ENCODE peak calls at places on chromosome 20, in five cellular contexts. I is mesenchymal stem cell, M is mesendoderm, G is IMR-90, L is H1. O is an unnamed sample.

GRCh38 chr20:23879811-23880374 is 345 bp upstream of the CST5 start:
- DNase-seq in I (no peak), M (peak; percentile 76), G (no peak), L (no peak), O (no peak)

GRCh38 chr20:16615199-16615598 is 42.0 kb upstream of the KIF16B start:
- DNase-seq in I (peak; percentile 74), M (no peak), G (peak; percentile 92), L (no peak), O (no peak)

GRCh38 chr20:47610247-47610944 is 108.7 kb downstream of the NCOA3 start:
- DNase-seq in I (peak; percentile 94), M (peak; percentile 51), G (peak; percentile 92), L (no peak), O (no peak)

GRCh38 chr20:22827916-22828315 is 207.2 kb upstream of the SSTR4 start:
- DNase-seq in I (no peak), M (no peak), G (no peak), L (no peak), O (no peak)

GRCh38 chr20:7704021-7704420 is 236.2 kb downstream of the HAO1 start:
- DNase-seq in I (no peak), M (no peak), G (no peak), L (no peak), O (no peak)

GRCh38 chr20:12966468-12967085 is 42.2 kb upstream of the SPTLC3 start:
- DNase-seq in I (peak; percentile 67), M (peak; percentile 34), G (peak; percentile 63), L (no peak), O (no peak)

GRCh38 chr20:10603971-10604864 is 69.6 kb downstream of the JAG1 start:
- DNase-seq in I (peak; percentile 92), M (no peak), G (peak; percentile 94), L (no peak), O (peak; percentile 70)

GRCh38 chr20:37702643-37703337 is 9.0 kb downstream of the CTNNBL1 start:
- DNase-seq in I (no peak), M (no peak), G (no peak), L (no peak), O (no peak)

GRCh38 chr20:57223648-57224489 is 42.6 kb downstream of the BMP7 start:
- DNase-seq in I (no peak), M (no peak), G (no peak), L (no peak), O (no peak)

GRCh38 chr20:49385471-49385870 is 97.0 kb downstream of the KCNB1 start:
- DNase-seq in I (peak; percentile 40), M (peak; percentile 72), G (peak; percentile 22), L (no peak), O (no peak)

GRCh38 chr20:58416832-58417231 is 27.8 kb downstream of the VAPB start:
- DNase-seq in I (no peak), M (no peak), G (no peak), L (no peak), O (no peak)

GRCh38 chr20:15642676-15643075 is 930.6 kb downstream of the KIF16B start:
- DNase-seq in I (peak; percentile 80), M (no peak), G (peak; percentile 80), L (no peak), O (no peak)

GRCh38 chr20:53581444-53582311 is 12.0 kb downstream of the ZNF217 start:
- DNase-seq in I (no peak), M (no peak), G (no peak), L (no peak), O (no peak)

GRCh38 chr20:6685181-6685582 is 82.3 kb upstream of the BMP2 start:
- DNase-seq in I (peak; percentile 43), M (no peak), G (no peak), L (no peak), O (no peak)

GRCh38 chr20:54122189-54122588 is 51.6 kb downstream of the CYP24A1 start:
- DNase-seq in I (peak; percentile 51), M (no peak), G (peak; percentile 68), L (no peak), O (no peak)

GRCh38 chr20:8434326-8434876 is 302.3 kb downstream of the PLCB1 start:
- DNase-seq in I (no peak), M (no peak), G (no peak), L (no peak), O (no peak)

GRCh38 chr20:14830466-14830865 is 493.1 kb upstream of the FLRT3 start:
- DNase-seq in I (no peak), M (no peak), G (no peak), L (no peak), O (no peak)

GRCh38 chr20:53074811-53075314 is 102.7 kb downstream of the TSHZ2 start:
- DNase-seq in I (peak; percentile 17), M (no peak), G (no peak), L (no peak), O (no peak)

GRCh38 chr20:51376121-51376520 is 166.4 kb downstream of the NFATC2 start:
- DNase-seq in I (no peak), M (peak; percentile 14), G (no peak), L (no peak), O (no peak)

GRCh38 chr20:37531856-37532255 is 4.2 kb upstream of the BLCAP start:
- DNase-seq in I (no peak), M (no peak), G (no peak), L (no peak), O (no peak)

GRCh38 chr20:58002901-58003300 is 225.6 kb downstream of the ANKRD60 start:
- DNase-seq in I (no peak), M (no peak), G (no peak), L (no peak), O (no peak)

GRCh38 chr20:9368893-9369292 is 145.5 kb upstream of the LAMP5 start:
- DNase-seq in I (no peak), M (no peak), G (no peak), L (no peak), O (no peak)

GRCh38 chr20:50110141-50111047 is 2.6 kb downstream of the UBE2V1 start:
- DNase-seq in I (peak; percentile 50), M (peak; percentile 65), G (no peak), L (no peak), O (no peak)

GRCh38 chr20:35443003-35443402 is 5.0 kb upstream of the GDF5 start:
- DNase-seq in I (peak; percentile 29), M (no peak), G (peak; percentile 83), L (no peak), O (no peak)

GRCh38 chr20:51446656-51447055 is 95.9 kb downstream of the NFATC2 start:
- DNase-seq in I (peak; percentile 97), M (peak; percentile 76), G (peak; percentile 86), L (no peak), O (no peak)

GRCh38 chr20:58980711-58981563 is at the start of gene NELFCD:
- DNase-seq in I (peak; percentile 74), M (peak; percentile 91), G (peak; percentile 73), L (peak; percentile 72), O (peak; percentile 86)

DNA sequence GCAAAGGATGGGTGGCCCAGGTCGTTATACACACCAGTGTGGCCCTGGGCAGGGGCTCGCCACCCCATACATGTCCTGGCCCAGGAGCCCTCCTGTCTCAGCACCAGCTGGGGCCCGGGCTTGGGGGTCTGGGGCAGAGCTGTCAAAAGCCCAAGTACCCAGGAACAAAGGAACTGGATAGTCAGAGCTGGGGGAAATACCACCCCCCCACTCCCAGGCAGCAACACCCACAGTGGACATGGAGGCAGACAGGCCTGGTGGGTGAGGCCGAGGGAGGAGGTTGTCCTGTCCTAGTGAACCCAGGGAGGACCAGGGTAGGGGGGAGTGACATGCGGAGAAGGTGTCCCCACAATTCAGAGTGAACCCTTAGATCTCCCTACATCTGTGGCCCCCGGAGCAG is 406.5 kb downstream of the CDH4 start:
- DNase-seq in I (no peak), M (no peak), G (no peak), L (no peak), O (no peak)
- H3K18ac ChIP-seq in I (no peak overlapping the region), M (no peak overlapping the region), G (no peak overlapping the region), L (no peak overlapping the region), O (peak overlapping the region; percentile 85)

DNA sequence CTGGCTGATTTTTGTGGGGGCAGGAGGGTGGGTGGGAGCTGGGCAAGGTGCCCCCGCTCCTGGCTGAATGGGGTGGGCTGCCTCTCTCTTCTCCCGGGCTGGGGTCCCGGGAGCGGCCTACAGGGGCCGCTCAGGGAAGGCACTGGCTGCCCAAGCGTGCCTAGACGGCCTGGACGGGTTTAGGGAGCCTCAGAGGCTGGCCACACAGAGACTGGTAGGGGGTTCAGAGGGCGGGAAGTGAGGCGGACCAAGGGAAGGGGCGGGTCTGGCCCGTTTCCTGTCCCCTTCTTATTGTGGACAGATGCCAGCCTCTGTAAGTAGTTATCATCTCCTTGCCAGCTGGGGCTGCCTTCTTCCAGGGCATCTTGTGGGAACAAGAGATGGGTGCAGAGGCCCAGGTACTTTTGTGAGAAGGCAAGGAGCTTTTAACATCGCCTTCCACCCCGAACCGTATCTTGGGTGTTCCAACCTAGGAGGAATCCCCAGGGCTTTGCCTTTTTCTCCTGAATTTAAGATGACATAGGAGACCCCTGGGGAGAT is 437 bp downstream of the CD40 start:
- DNase-seq in I (peak; percentile 5), M (peak; percentile 59), G (no peak), L (no peak), O (no peak)
- H3K4me3 ChIP-seq in I (no peak overlapping the region), M (peak overlapping the region; percentile 69), G (peak overlapping the region; percentile 24), L (peak overlapping the region; percentile 63), O (peak overlapping the region; percentile 24)

GRCh38 chr20:63178445-63178818 is 37.5 kb downstream of the YTHDF1 start:
- DNase-seq in I (no peak), M (peak; percentile 51), G (no peak), L (no peak), O (peak; percentile 68)

GRCh38 chr20:63176035-63176434 is 39.9 kb downstream of the YTHDF1 start:
- DNase-seq in I (peak; percentile 12), M (no peak), G (no peak), L (no peak), O (peak; percentile 62)

GRCh38 chr20:63176448-63177133 is 39.3 kb downstream of the YTHDF1 start:
- DNase-seq in I (peak; percentile 10), M (peak; percentile 39), G (no peak), L (no peak), O (peak; percentile 39)

GRCh38 chr20:63177785-63178444 is 38.0 kb downstream of the YTHDF1 start:
- DNase-seq in I (peak; percentile 7), M (no peak), G (no peak), L (no peak), O (peak; percentile 32)

DNA sequence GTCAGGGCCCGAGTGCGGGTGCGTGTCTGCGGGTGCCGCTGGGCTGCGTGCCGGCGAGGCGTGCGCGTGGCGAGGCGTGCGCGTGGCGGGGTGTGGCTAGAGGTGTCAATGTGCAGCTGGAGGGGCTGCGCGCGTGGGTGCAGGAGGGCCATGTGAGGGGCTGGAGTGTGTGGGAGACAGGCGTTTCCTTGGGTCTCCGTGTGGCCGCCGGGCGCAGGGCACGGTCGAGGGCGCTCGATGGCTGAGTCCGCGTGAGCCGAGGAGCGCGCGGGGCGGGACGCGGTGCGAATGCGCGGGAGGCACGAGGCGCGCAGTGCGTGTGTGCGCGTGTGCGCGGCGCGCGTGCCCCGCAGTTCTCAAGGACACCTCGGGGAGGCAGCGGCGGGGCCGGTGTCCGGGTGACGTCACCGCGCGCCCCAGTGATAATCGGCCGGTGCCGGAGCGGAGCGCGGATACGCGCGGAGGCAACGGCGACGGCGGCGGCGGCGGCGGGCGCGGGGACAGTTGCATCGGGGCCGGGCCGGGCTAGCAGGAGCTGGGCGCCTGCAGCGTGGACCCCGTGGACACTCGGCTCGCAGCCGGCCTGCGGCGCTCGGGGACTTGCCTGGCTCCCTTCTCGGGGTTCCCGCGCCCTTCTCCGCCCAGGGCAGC is 38.7 kb downstream of the YTHDF1 start:
- DNase-seq in I (no peak), M (peak; percentile 28), G (no peak), L (no peak), O (peak; percentile 50)
- H3K4ac ChIP-seq in I (no peak overlapping the region), M (no peak overlapping the region), G (no peak overlapping the region), L (no peak overlapping the region), O (peak overlapping the region; percentile 53)

GRCh38 chr20:41138217-41138526 is 829 bp downstream of the PLCG1 start:
- DNase-seq in I (no peak), M (no peak), G (peak; percentile 20), L (no peak), O (no peak)
- H3K18ac ChIP-seq in I (peak overlapping the region; percentile 84), M (peak overlapping the region; percentile 60), G (no peak overlapping the region), L (peak overlapping the region; percentile 95), O (peak overlapping the region; percentile 96)

O was measured in neuronal stem cell.